ENCODE peak calls at places on chromosomes 4 and X, in seven cellular contexts. F, U, P, Y, J, D and K are unnamed samples.

GRCh38 chrX:136812286-136812685 is 31.6 kb upstream of the ARHGEF6 start:
- DNase-seq in F (no peak), U (no peak), P (no peak), Y (peak), J (no peak), D (peak), K (no peak)

GRCh38 chr4:26022346-26022891 is 108.4 kb downstream of the SMIM20 start:
- DNase-seq in F (peak), U (no peak), P (peak), Y (peak), J (no peak), D (peak), K (peak)

GRCh38 chr4:75080888-75081287 is 148.0 kb downstream of the PARM1 start:
- DNase-seq in F (peak), U (no peak), P (no peak), Y (no peak), J (no peak), D (no peak), K (no peak)

GRCh38 chrX:19177710-19178109 is 55.4 kb upstream of the ADGRG2 start:
- DNase-seq in F (no peak), U (no peak), P (no peak), Y (no peak), J (no peak), D (no peak), K (no peak)

GRCh38 chr4:128570380-128570779 is 239.1 kb upstream of the JADE1 start:
- DNase-seq in F (no peak), U (no peak), P (peak), Y (peak), J (no peak), D (peak), K (peak)

GRCh38 chrX:22922961-22923360 is 76.8 kb upstream of the DDX53 start:
- DNase-seq in F (no peak), U (no peak), P (peak), Y (peak), J (no peak), D (peak), K (peak)

GRCh38 chr4:116272336-116272735 is 813.0 kb downstream of the TRAM1L1 start:
- DNase-seq in F (no peak), U (no peak), P (no peak), Y (no peak), J (no peak), D (no peak), K (no peak)

GRCh38 chr4:76439491-76439890 is 4.5 kb downstream of the SHROOM3 start:
- DNase-seq in F (no peak), U (no peak), P (no peak), Y (no peak), J (no peak), D (no peak), K (no peak)

GRCh38 chrX:70421618-70422017 is 1.5 kb upstream of the GDPD2 start:
- DNase-seq in F (no peak), U (no peak), P (no peak), Y (no peak), J (no peak), D (no peak), K (no peak)

GRCh38 chr4:6022607-6023288 is 4.5 kb upstream of the C4orf50 start:
- DNase-seq in F (no peak), U (no peak), P (no peak), Y (no peak), J (no peak), D (no peak), K (no peak)

GRCh38 chr4:101211146-101211553 is 136.2 kb downstream of the PPP3CA start:
- DNase-seq in F (peak), U (no peak), P (no peak), Y (no peak), J (no peak), D (peak), K (peak)

GRCh38 chr4:2389691-2390090 is 28.8 kb downstream of the ZFYVE28 start:
- DNase-seq in F (no peak), U (no peak), P (no peak), Y (no peak), J (no peak), D (no peak), K (no peak)

GRCh38 chr4:185128272-185129119 is 14.6 kb upstream of the SLC25A4 start:
- DNase-seq in F (peak), U (no peak), P (no peak), Y (peak), J (peak), D (no peak), K (peak)

GRCh38 chrX:119605398-119605738 is 856 bp downstream of the NKRF start:
- DNase-seq in F (peak), U (no peak), P (no peak), Y (peak), J (no peak), D (no peak), K (peak)